ENCODE peak calls at places on chromosomes 7 and 10, in five cellular contexts. M is A549; D is naive thymus-derived CD8-positive, alpha-beta T cell; J is gastrocnemius medialis; Y is stimulated activated CD4-positive, alpha-beta T cell treated with anti-CD3 and anti-CD28 coated beads, Interleukin-12 subunit alpha, Interleukin-12 subunit beta, amount 100 ng/mL, for 24 hours. W is an unnamed sample.

GRCh38 chr7:159130199-159130775 is 14.4 kb downstream of the VIPR2 start:
- DNase-seq in M (no peak), D (no peak), J (no peak), Y (no peak), W (no peak)

GRCh38 chr10:103911021-103911459 is 6.9 kb downstream of the STN1 start:
- DNase-seq in M (no peak), D (peak; percentile 71), J (no peak), Y (no peak), W (peak; percentile 26)

GRCh38 chr10:121167534-121168243 is 316.5 kb downstream of the WDR11 start:
- DNase-seq in M (no peak), D (no peak), J (no peak), Y (no peak), W (no peak)

GRCh38 chr7:42549866-42550485 is 313.0 kb upstream of the GLI3 start:
- DNase-seq in M (no peak), D (no peak), J (no peak), Y (no peak), W (no peak)

GRCh38 chr7:15016726-15017125 is 114.2 kb upstream of the DGKB start:
- DNase-seq in M (no peak), D (no peak), J (no peak), Y (no peak), W (no peak)

GRCh38 chr10:109475704-109476103 is 447.6 kb downstream of the XPNPEP1 start:
- DNase-seq in M (no peak), D (no peak), J (no peak), Y (no peak), W (no peak)

GRCh38 chr7:111091623-111092370 is 870 bp downstream of the LRRN3 start:
- DNase-seq in M (no peak), D (no peak), J (no peak), Y (no peak), W (no peak)

GRCh38 chr10:70558871-70559810 is 43.4 kb downstream of the PRF1 start:
- DNase-seq in M (peak; percentile 48), D (peak; percentile 65), J (no peak), Y (peak; percentile 44), W (no peak)

GRCh38 chr7:128136215-128136597 is 104.9 kb upstream of the LEP start:
- DNase-seq in M (no peak), D (no peak), J (no peak), Y (no peak), W (no peak)

GRCh38 chr10:100743626-100744135 is 1.7 kb upstream of the PAX2 start:
- DNase-seq in M (peak; percentile 85), D (peak; percentile 28), J (no peak), Y (no peak), W (peak; percentile 35)

GRCh38 chr7:25926009-25926408 is 226.0 kb upstream of the NFE2L3 start:
- DNase-seq in M (no peak), D (no peak), J (no peak), Y (no peak), W (no peak)

GRCh38 chr10:123558651-123559050 is 107.5 kb upstream of the GPR26 start:
- DNase-seq in M (no peak), D (no peak), J (no peak), Y (no peak), W (no peak)

GRCh38 chr10:18073314-18073713 is 66.9 kb upstream of the CACNB2 start:
- DNase-seq in M (no peak), D (no peak), J (no peak), Y (no peak), W (no peak)

GRCh38 chr7:153130052-153130451 is 370.5 kb downstream of the ACTR3B start:
- DNase-seq in M (no peak), D (no peak), J (no peak), Y (no peak), W (no peak)

GRCh38 chr7:135664046-135664589 is 1.8 kb downstream of the STMP1 start:
- DNase-seq in M (no peak), D (no peak), J (no peak), Y (no peak), W (no peak)

GRCh38 chr10:13673165-13673564 is 86.4 kb downstream of the PRPF18 start:
- DNase-seq in M (no peak), D (no peak), J (no peak), Y (no peak), W (no peak)

GRCh38 chr10:78982726-78983125 is 86.0 kb upstream of the ZMIZ1 start:
- DNase-seq in M (no peak), D (no peak), J (no peak), Y (no peak), W (no peak)

GRCh38 chr10:31749293-31749692 is 179.3 kb downstream of the ARHGAP12 start:
- DNase-seq in M (no peak), D (no peak), J (no peak), Y (no peak), W (no peak)

GRCh38 chr10:86110156-86110786 is 256.3 kb downstream of the GRID1 start:
- DNase-seq in M (no peak), D (no peak), J (no peak), Y (no peak), W (no peak)

GRCh38 chr10:117391436-117392205 is 16.4 kb upstream of the PDZD8 start:
- DNase-seq in M (no peak), D (no peak), J (no peak), Y (no peak), W (no peak)

GRCh38 chr10:60798031-60798430 is 19.8 kb downstream of the CDK1 start:
- DNase-seq in M (peak; percentile 32), D (no peak), J (no peak), Y (no peak), W (no peak)

GRCh38 chr10:97006364-97006763 is 174.3 kb downstream of the LCOR start:
- DNase-seq in M (no peak), D (no peak), J (no peak), Y (no peak), W (no peak)

GRCh38 chr10:77946084-77946483 is 19.5 kb upstream of the DLG5 start:
- DNase-seq in M (peak; percentile 33), D (no peak), J (no peak), Y (no peak), W (no peak)

GRCh38 chr10:5841965-5842364 is 28.7 kb upstream of the GDI2 start:
- DNase-seq in M (no peak), D (no peak), J (no peak), Y (no peak), W (no peak)

GRCh38 chr10:1602037-1602471 is 135.3 kb downstream of the ADARB2 start:
- DNase-seq in M (no peak), D (no peak), J (no peak), Y (no peak), W (no peak)

GRCh38 chr7:29593458-29593857 is 29.8 kb downstream of the PRR15 start:
- DNase-seq in M (no peak), D (no peak), J (no peak), Y (no peak), W (no peak)

GRCh38 chr7:133859191-133859590 is 267.9 kb upstream of the LRGUK start:
- DNase-seq in M (no peak), D (no peak), J (no peak), Y (no peak), W (no peak)

GRCh38 chr10:44809652-44810051 is 101.5 kb upstream of the TMEM72 start:
- DNase-seq in M (no peak), D (no peak), J (no peak), Y (no peak), W (no peak)

GRCh38 chr10:44056947-44057811 is 327.7 kb downstream of the CXCL12 start:
- DNase-seq in M (no peak), D (no peak), J (no peak), Y (no peak), W (no peak)

GRCh38 chr7:14747701-14748100 is 154.8 kb downstream of the DGKB start:
- DNase-seq in M (no peak), D (no peak), J (no peak), Y (no peak), W (no peak)

GRCh38 chr10:71945819-71946474 is 18.2 kb upstream of the CHST3 start:
- DNase-seq in M (no peak), D (no peak), J (no peak), Y (no peak), W (peak; percentile 8)

GRCh38 chr7:140656548-140657515 is 15.9 kb upstream of the ADCK2 start:
- DNase-seq in M (no peak), D (peak; percentile 19), J (no peak), Y (no peak), W (peak; percentile 38)

GRCh38 chr10:111129348-111129747 is 52.5 kb downstream of the ADRA2A start:
- DNase-seq in M (no peak), D (no peak), J (no peak), Y (no peak), W (no peak)

GRCh38 chr10:124213471-124213870 is 120.1 kb upstream of the CHST15 start:
- DNase-seq in M (no peak), D (no peak), J (no peak), Y (no peak), W (no peak)

GRCh38 chr7:2071133-2071832 is 161.5 kb downstream of the MAD1L1 start:
- DNase-seq in M (no peak), D (no peak), J (no peak), Y (no peak), W (no peak)

GRCh38 chr10:127046975-127047877 is 142.0 kb downstream of the DOCK1 start:
- DNase-seq in M (no peak), D (no peak), J (no peak), Y (no peak), W (no peak)

GRCh38 chr7:121558288-121558687 is 162.2 kb upstream of the FAM3C start:
- DNase-seq in M (no peak), D (no peak), J (no peak), Y (no peak), W (no peak)

GRCh38 chr10:96339956-96340904 is 18.6 kb downstream of the OPALIN start:
- DNase-seq in M (peak; percentile 71), D (peak; percentile 60), J (no peak), Y (peak; percentile 11), W (peak; percentile 42)